ENCODE peak calls at places on chromosomes 12 and 14, in five cellular contexts. V is neural progenitor cell, T is WERI-Rb-1, G is Caco-2, H is right cardiac atrium. W is an unnamed sample.

GRCh38 chr14:40271480-40271879 is 839.2 kb upstream of the FBXO33 start:
- DNase-seq in V (no peak), T (no peak), G (no peak), H (no peak), W (no peak)

GRCh38 chr12:32217354-32218310 is 111.0 kb downstream of the BICD1 start:
- DNase-seq in V (no peak), T (no peak), G (no peak), H (peak), W (no peak)

GRCh38 chr12:1993871-1994371 is 10.3 kb downstream of the DCP1B start:
- DNase-seq in V (no peak), T (no peak), G (no peak), H (no peak), W (no peak)

GRCh38 chr12:109726106-109726497 is 12.5 kb downstream of the FAM222A start:
- DNase-seq in V (no peak), T (no peak), G (no peak), H (peak), W (no peak)

GRCh38 chr12:67370979-67371378 is 101.8 kb downstream of the CAND1 start:
- DNase-seq in V (no peak), T (no peak), G (no peak), H (no peak), W (no peak)

GRCh38 chr12:66011731-66012130 is 118.8 kb downstream of the LLPH start:
- DNase-seq in V (no peak), T (no peak), G (no peak), H (no peak), W (no peak)

GRCh38 chr14:61585598-61586538 is 109.4 kb upstream of the HIF1A start:
- DNase-seq in V (no peak), T (no peak), G (no peak), H (peak), W (no peak)

GRCh38 chr12:111218499-111218898 is 150.4 kb downstream of the PHETA1 start:
- DNase-seq in V (peak), T (no peak), G (peak), H (no peak), W (no peak)

GRCh38 chr14:32350020-32350419 is 20.9 kb downstream of the AKAP6 start:
- DNase-seq in V (no peak), T (no peak), G (no peak), H (no peak), W (no peak)

GRCh38 chr12:15690320-15690719 is 98.9 kb downstream of the EPS8 start:
- DNase-seq in V (no peak), T (no peak), G (no peak), H (no peak), W (no peak)

GRCh38 chr12:49698619-49699545 is 8.3 kb downstream of the FMNL3 start:
- DNase-seq in V (peak), T (no peak), G (no peak), H (peak), W (peak)

GRCh38 chr14:102986810-102987579 is 64.5 kb downstream of the AMN start:
- DNase-seq in V (no peak), T (no peak), G (no peak), H (no peak), W (no peak)

GRCh38 chr14:95111507-95112164 is 45.7 kb downstream of the DICER1 start:
- DNase-seq in V (no peak), T (no peak), G (no peak), H (no peak), W (no peak)